ENCODE peak calls at places on chromosomes 2 and 18, in five cellular contexts. One of them, this sample, is unnamed. For H3K79me2, the result is how much of the 10 kb centered on the place peaks cover.

GRCh38 chr2:167510071-167510759 is 621.9 kb downstream of the XIRP2 start:
- DNase-seq in K562: no peak
- DNase-seq in endothelial cell of umbilical vein: no peak
- DNase-seq in fibroblast of lung: peak
- DNase-seq in hepatocyte: no peak
- DNase-seq in this sample: no peak

GRCh38 chr2:42331569-42332284 is 29.3 kb downstream of the COX7A2L start:
- DNase-seq in hepatocyte: no peak
- DNase-seq in fibroblast of lung: peak
- DNase-seq in endothelial cell of umbilical vein: no peak
- DNase-seq in K562: no peak
- DNase-seq in this sample: no peak

GRCh38 chr2:230627806-230628724 is 84.6 kb upstream of the CAB39 start:
- DNase-seq in hepatocyte: peak
- DNase-seq in endothelial cell of umbilical vein: no peak
- DNase-seq in fibroblast of lung: peak
- DNase-seq in K562: peak
- DNase-seq in this sample: no peak

GRCh38 chr2:181924336-181924735 is 32.8 kb downstream of the ITPRID2 start:
- DNase-seq in endothelial cell of umbilical vein: no peak
- DNase-seq in K562: no peak
- DNase-seq in fibroblast of lung: no peak
- DNase-seq in hepatocyte: no peak
- DNase-seq in this sample: no peak

GRCh38 chr18:57737661-57738060 is 65.5 kb downstream of the ATP8B1 start:
- DNase-seq in K562: no peak
- DNase-seq in hepatocyte: peak
- DNase-seq in fibroblast of lung: peak
- DNase-seq in endothelial cell of umbilical vein: no peak
- DNase-seq in this sample: no peak

GRCh38 chr2:8539743-8540551 is 141.9 kb upstream of the ID2 start:
- DNase-seq in fibroblast of lung: no peak
- DNase-seq in endothelial cell of umbilical vein: no peak
- DNase-seq in K562: no peak
- DNase-seq in hepatocyte: peak
- DNase-seq in this sample: no peak

GRCh38 chr18:63085611-63086010 is 234.0 kb downstream of the BCL2 start:
- DNase-seq in K562: no peak
- DNase-seq in hepatocyte: no peak
- DNase-seq in fibroblast of lung: no peak
- DNase-seq in endothelial cell of umbilical vein: no peak
- DNase-seq in this sample: no peak

GRCh38 chr2:127365211-127365643 is 22.5 kb downstream of the MAP3K2 start:
- DNase-seq in hepatocyte: no peak
- DNase-seq in K562: no peak
- DNase-seq in endothelial cell of umbilical vein: no peak
- DNase-seq in fibroblast of lung: no peak
- DNase-seq in this sample: no peak

GRCh38 chr2:188326669-188327301 is 35.1 kb downstream of the GULP1 start:
- DNase-seq in fibroblast of lung: peak
- DNase-seq in hepatocyte: peak
- DNase-seq in K562: peak
- DNase-seq in endothelial cell of umbilical vein: no peak
- DNase-seq in this sample: no peak

GRCh38 chr2:48189552-48190228 is 283.4 kb upstream of the FBXO11 start:
- DNase-seq in fibroblast of lung: no peak
- DNase-seq in endothelial cell of umbilical vein: no peak
- DNase-seq in K562: no peak
- DNase-seq in hepatocyte: no peak
- DNase-seq in this sample: no peak

GRCh38 chr2:188811522-188811921 is 162.7 kb upstream of the COL3A1 start:
- DNase-seq in endothelial cell of umbilical vein: no peak
- DNase-seq in K562: no peak
- DNase-seq in hepatocyte: peak
- DNase-seq in fibroblast of lung: peak
- DNase-seq in this sample: no peak

GRCh38 chr18:75915941-75916640 is 488.6 kb upstream of the SMIM21 start:
- DNase-seq in fibroblast of lung: no peak
- DNase-seq in K562: peak
- DNase-seq in hepatocyte: peak
- DNase-seq in endothelial cell of umbilical vein: no peak
- DNase-seq in this sample: no peak

GRCh38 chr18:78169487-78169886 is 810.1 kb upstream of the SALL3 start:
- DNase-seq in fibroblast of lung: no peak
- DNase-seq in hepatocyte: no peak
- DNase-seq in endothelial cell of umbilical vein: no peak
- DNase-seq in K562: no peak
- DNase-seq in this sample: no peak

GRCh38 chr2:210577263-210578071 is 21.1 kb downstream of the CPS1 start:
- DNase-seq in endothelial cell of umbilical vein: peak
- DNase-seq in fibroblast of lung: peak
- DNase-seq in K562: peak
- DNase-seq in hepatocyte: peak
- DNase-seq in this sample: peak

GRCh38 chr2:175167076-175167791 is 769 bp downstream of the ATF2 start:
- DNase-seq in endothelial cell of umbilical vein: peak
- DNase-seq in K562: peak
- DNase-seq in hepatocyte: peak
- DNase-seq in fibroblast of lung: peak
- DNase-seq in this sample: peak

GRCh38 chr2:212882626-212883025 is 268.8 kb downstream of the IKZF2 start:
- DNase-seq in fibroblast of lung: no peak
- DNase-seq in endothelial cell of umbilical vein: no peak
- DNase-seq in K562: no peak
- DNase-seq in hepatocyte: no peak
- DNase-seq in this sample: no peak

GRCh38 chr2:222481941-222482340 is 57.6 kb downstream of the SGPP2 start:
- DNase-seq in K562: no peak
- DNase-seq in hepatocyte: no peak
- DNase-seq in endothelial cell of umbilical vein: no peak
- DNase-seq in fibroblast of lung: no peak
- DNase-seq in this sample: no peak

GRCh38 chr18:48264508-48264907 is 144.7 kb downstream of the ZBTB7C start:
- DNase-seq in hepatocyte: no peak
- DNase-seq in K562: no peak
- DNase-seq in endothelial cell of umbilical vein: no peak
- DNase-seq in fibroblast of lung: no peak
- DNase-seq in this sample: no peak

GRCh38 chr18:8503287-8503686 is 106.0 kb upstream of the RAB12 start:
- DNase-seq in endothelial cell of umbilical vein: no peak
- DNase-seq in K562: no peak
- DNase-seq in hepatocyte: no peak
- DNase-seq in fibroblast of lung: no peak
- DNase-seq in this sample: no peak

GRCh38 chr18:51911582-51911981 is 428.4 kb upstream of the DCC start:
- DNase-seq in endothelial cell of umbilical vein: no peak
- DNase-seq in fibroblast of lung: no peak
- DNase-seq in K562: no peak
- DNase-seq in hepatocyte: no peak
- DNase-seq in this sample: no peak

GRCh38 chr2:188765522-188765921 is 208.7 kb upstream of the COL3A1 start:
- DNase-seq in fibroblast of lung: peak
- DNase-seq in hepatocyte: peak
- DNase-seq in K562: peak
- DNase-seq in endothelial cell of umbilical vein: peak
- DNase-seq in this sample: peak

GRCh38 chr18:70398076-70398475 is 109.2 kb downstream of the SOCS6 start:
- DNase-seq in fibroblast of lung: no peak
- DNase-seq in endothelial cell of umbilical vein: no peak
- DNase-seq in hepatocyte: no peak
- DNase-seq in K562: no peak
- DNase-seq in this sample: no peak

GRCh38 chr2:4604767-4605166 is 901.4 kb downstream of the DCDC2C start:
- DNase-seq in K562: no peak
- DNase-seq in endothelial cell of umbilical vein: no peak
- DNase-seq in hepatocyte: no peak
- DNase-seq in fibroblast of lung: no peak
- DNase-seq in this sample: peak

GRCh38 chr18:63994783-63995399 is 25.0 kb downstream of the SERPINB8 start:
- DNase-seq in fibroblast of lung: peak
- DNase-seq in endothelial cell of umbilical vein: peak
- DNase-seq in hepatocyte: peak
- DNase-seq in K562: peak
- DNase-seq in this sample: peak

GRCh38 chr2:210226186-210226585 is 939 bp upstream of the ACADL start:
- DNase-seq in K562: no peak
- DNase-seq in endothelial cell of umbilical vein: no peak
- DNase-seq in hepatocyte: no peak
- DNase-seq in fibroblast of lung: no peak
- DNase-seq in this sample: no peak

GRCh38 chr2:168427451-168427850 is 28.6 kb upstream of the CERS6 start:
- DNase-seq in K562: no peak
- DNase-seq in fibroblast of lung: peak
- DNase-seq in endothelial cell of umbilical vein: no peak
- DNase-seq in hepatocyte: peak
- DNase-seq in this sample: no peak

GRCh38 chr2:18510775-18511174 is 49.7 kb downstream of the RDH14 start:
- DNase-seq in hepatocyte: no peak
- DNase-seq in fibroblast of lung: no peak
- DNase-seq in K562: no peak
- DNase-seq in endothelial cell of umbilical vein: no peak
- DNase-seq in this sample: no peak

GRCh38 chr2:99597616-99598015 is 107.8 kb upstream of the REV1 start:
- DNase-seq in endothelial cell of umbilical vein: no peak
- DNase-seq in fibroblast of lung: peak
- DNase-seq in K562: no peak
- DNase-seq in hepatocyte: no peak
- DNase-seq in this sample: no peak

GRCh38 chr2:23241611-23242245 is 143.3 kb upstream of the KLHL29 start:
- DNase-seq in fibroblast of lung: no peak
- DNase-seq in K562: no peak
- DNase-seq in endothelial cell of umbilical vein: no peak
- DNase-seq in hepatocyte: no peak
- DNase-seq in this sample: no peak

GRCh38 chr18:73355076-73355475 is 487.3 kb upstream of the NETO1 start:
- DNase-seq in hepatocyte: no peak
- DNase-seq in K562: no peak
- DNase-seq in fibroblast of lung: no peak
- DNase-seq in endothelial cell of umbilical vein: no peak
- DNase-seq in this sample: no peak

GRCh38 chr18:68734311-68734710 is 19.4 kb upstream of the TMX3 start:
- DNase-seq in endothelial cell of umbilical vein: no peak
- DNase-seq in hepatocyte: no peak
- DNase-seq in fibroblast of lung: peak
- DNase-seq in K562: no peak
- DNase-seq in this sample: no peak

GRCh38 chr2:112541315-112542122 is 746 bp upstream of the POLR1B start:
- DNase-seq in endothelial cell of umbilical vein: no peak
- DNase-seq in hepatocyte: peak
- DNase-seq in fibroblast of lung: no peak
- DNase-seq in K562: peak
- DNase-seq in this sample: peak

GRCh38 chr18:27656167-27656778 is 471.2 kb upstream of the CHST9 start:
- DNase-seq in K562: no peak
- DNase-seq in hepatocyte: no peak
- DNase-seq in endothelial cell of umbilical vein: no peak
- DNase-seq in fibroblast of lung: no peak
- DNase-seq in this sample: no peak

GRCh38 chr2:113024730-113025129 is 19.5 kb downstream of the IL36A start:
- DNase-seq in hepatocyte: no peak
- DNase-seq in K562: no peak
- DNase-seq in fibroblast of lung: no peak
- DNase-seq in endothelial cell of umbilical vein: no peak
- DNase-seq in this sample: no peak

GRCh38 chr2:65397122-65397521 is 35.3 kb downstream of the SPRED2 start:
- DNase-seq in K562: no peak
- DNase-seq in fibroblast of lung: peak
- DNase-seq in hepatocyte: no peak
- DNase-seq in endothelial cell of umbilical vein: no peak
- DNase-seq in this sample: no peak

GRCh38 chr2:227228061-227228667 is 63.7 kb downstream of the COL4A3 start:
- DNase-seq in hepatocyte: no peak
- DNase-seq in fibroblast of lung: no peak
- DNase-seq in K562: no peak
- DNase-seq in endothelial cell of umbilical vein: no peak
- DNase-seq in this sample: no peak

GRCh38 chr2:54473876-54474275 is 17.7 kb downstream of the SPTBN1 start:
- DNase-seq in fibroblast of lung: no peak
- DNase-seq in endothelial cell of umbilical vein: no peak
- DNase-seq in hepatocyte: no peak
- DNase-seq in K562: no peak
- DNase-seq in this sample: no peak

GRCh38 chr2:24806660-24807036 is 13.4 kb downstream of the CENPO start:
- DNase-seq in hepatocyte: no peak
- DNase-seq in fibroblast of lung: no peak
- DNase-seq in endothelial cell of umbilical vein: no peak
- DNase-seq in K562: no peak
- DNase-seq in this sample: no peak
- H3K79me2 ChIP-seq in hepatocyte: under half
- H3K79me2 ChIP-seq in fibroblast of lung: half or more
- H3K79me2 ChIP-seq in endothelial cell of umbilical vein: half or more
- H3K79me2 ChIP-seq in K562: half or more
- H3K79me2 ChIP-seq in this sample: half or more

GRCh38 chr18:12777543-12777942 is 74.7 kb downstream of the PSMG2 start:
- DNase-seq in K562: no peak
- DNase-seq in hepatocyte: no peak
- DNase-seq in fibroblast of lung: no peak
- DNase-seq in endothelial cell of umbilical vein: no peak
- DNase-seq in this sample: no peak
- H3K4me3 ChIP-seq in K562: no peak
- H3K4me3 ChIP-seq in hepatocyte: no peak
- H3K4me3 ChIP-seq in fibroblast of lung: peak
- H3K4me3 ChIP-seq in endothelial cell of umbilical vein: no peak
- H3K4me3 ChIP-seq in this sample: no peak

DNA sequence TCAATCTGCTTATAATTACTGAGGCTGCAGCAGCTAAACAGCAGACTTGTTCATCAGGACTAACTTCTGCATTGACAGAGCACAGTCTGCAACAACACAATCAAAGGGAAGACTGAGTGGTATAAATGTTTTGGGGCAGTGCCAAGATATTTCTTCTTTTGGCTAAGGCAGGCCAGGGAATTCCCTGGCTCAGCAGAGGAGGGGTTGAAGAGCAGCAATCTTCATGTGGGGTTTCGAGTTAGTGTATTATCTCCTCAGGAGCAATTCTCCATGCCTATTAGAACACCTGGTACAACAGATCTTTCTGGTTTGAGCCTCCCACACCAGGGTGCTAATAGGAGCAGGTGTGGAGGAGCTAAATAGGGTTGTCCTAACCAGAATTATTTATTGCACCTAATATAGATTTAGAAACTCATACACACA is 103.0 kb upstream of the STK17B start:
- DNase-seq in fibroblast of lung: peak
- DNase-seq in K562: no peak
- DNase-seq in hepatocyte: peak
- DNase-seq in endothelial cell of umbilical vein: peak
- DNase-seq in this sample: peak
- H3K79me2 ChIP-seq in fibroblast of lung: under half
- H3K79me2 ChIP-seq in K562: under half
- H3K79me2 ChIP-seq in hepatocyte: under half
- H3K79me2 ChIP-seq in endothelial cell of umbilical vein: under half
- H3K79me2 ChIP-seq in this sample: under half

DNA sequence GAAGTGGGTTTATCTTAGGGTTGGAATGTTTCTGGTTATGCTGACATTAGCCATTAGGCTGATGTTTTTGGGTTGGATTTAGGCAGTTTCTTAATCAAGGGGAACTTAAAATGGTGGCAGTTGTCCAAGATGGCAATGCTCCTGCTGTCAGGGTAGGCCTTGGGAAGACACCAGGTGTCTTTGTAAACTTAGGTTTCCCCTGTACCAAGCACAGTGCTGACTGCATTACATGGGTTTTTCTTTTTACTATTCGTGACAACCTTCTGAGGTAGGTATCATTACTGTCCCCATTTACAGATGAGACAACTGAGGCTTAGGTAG is 528 bp upstream of the ATG16L1 start:
- DNase-seq in K562: no peak
- DNase-seq in hepatocyte: no peak
- DNase-seq in endothelial cell of umbilical vein: no peak
- DNase-seq in fibroblast of lung: no peak
- DNase-seq in this sample: no peak
- H3K4me3 ChIP-seq in K562: no peak
- H3K4me3 ChIP-seq in hepatocyte: no peak
- H3K4me3 ChIP-seq in endothelial cell of umbilical vein: peak
- H3K4me3 ChIP-seq in fibroblast of lung: peak
- H3K4me3 ChIP-seq in this sample: peak